ENCODE peak calls at places on chromosomes 13 and 19, in six cellular contexts. G is fibroblast of lung, J is PC-3, N is glutamatergic neuron, Q is foreskin fibroblast, M is left ventricle myocardium inferior. T is an unnamed sample.

GRCh38 chr19:3441986-3442329 is 38.4 kb downstream of the SMIM24 start:
- DNase-seq in G (no peak), J (no peak), N (no peak), Q (no peak), M (no peak), T (no peak)

GRCh38 chr13:46132109-46132508 is 27.3 kb upstream of the CPB2 start:
- DNase-seq in G (no peak), J (no peak), N (no peak), Q (no peak), M (no peak), T (no peak)

GRCh38 chr13:95677564-95678386 is 836 bp downstream of the DNAJC3 start:
- DNase-seq in G (peak), J (peak), N (no peak), Q (peak), M (no peak), T (no peak)

GRCh38 chr19:38213911-38214625 is 10.0 kb downstream of the DPF1 start:
- DNase-seq in G (peak), J (peak), N (no peak), Q (peak), M (no peak), T (no peak)

GRCh38 chr13:54433511-54434206 is 1405.0 kb downstream of the OLFM4 start:
- DNase-seq in G (no peak), J (no peak), N (no peak), Q (no peak), M (no peak), T (no peak)

GRCh38 chr19:18861235-18861634 is 29.5 kb downstream of the UPF1 start:
- DNase-seq in G (no peak), J (no peak), N (no peak), Q (no peak), M (no peak), T (no peak)

GRCh38 chr19:35090160-35090794 is 25.3 kb upstream of the FXYD3 start:
- DNase-seq in G (peak), J (peak), N (peak), Q (peak), M (no peak), T (peak)

GRCh38 chr13:113123226-113124150 is 889 bp downstream of the F10 start:
- DNase-seq in G (no peak), J (no peak), N (peak), Q (no peak), M (no peak), T (peak)

GRCh38 chr13:41032646-41033396 is 13.7 kb upstream of the ELF1 start:
- DNase-seq in G (no peak), J (no peak), N (no peak), Q (no peak), M (no peak), T (no peak)

GRCh38 chr13:41028051-41028450 is 8.9 kb upstream of the ELF1 start:
- DNase-seq in G (peak), J (no peak), N (no peak), Q (no peak), M (no peak), T (no peak)

GRCh38 chr13:41026806-41027205 is 7.7 kb upstream of the ELF1 start:
- DNase-seq in G (no peak), J (no peak), N (no peak), Q (no peak), M (no peak), T (no peak)

GRCh38 chr13:41025518-41025917 is 6.4 kb upstream of the ELF1 start:
- DNase-seq in G (no peak), J (no peak), N (no peak), Q (no peak), M (no peak), T (no peak)

GRCh38 chr13:41029629-41030028 is 10.5 kb upstream of the ELF1 start:
- DNase-seq in G (no peak), J (peak), N (no peak), Q (no peak), M (no peak), T (no peak)
- TF ChIP-seq CTCF in G (no peak), J (peak), N (no peak), Q (no peak), M (no peak), T (no peak)

GRCh38 chr19:45216677-45217076 is 28.5 kb downstream of the EXOC3L2 start:
- DNase-seq in G (peak), J (no peak), N (no peak), Q (no peak), M (no peak), T (no peak)

GRCh38 chr19:45217193-45217956 is 27.8 kb downstream of the EXOC3L2 start:
- DNase-seq in G (peak), J (no peak), N (no peak), Q (no peak), M (no peak), T (peak)

GRCh38 chr19:45213031-45213430 is 32.2 kb downstream of the EXOC3L2 start:
- DNase-seq in G (no peak), J (no peak), N (no peak), Q (no peak), M (no peak), T (no peak)

GRCh38 chr19:45217957-45218334 is 27.3 kb downstream of the EXOC3L2 start:
- DNase-seq in G (no peak), J (no peak), N (no peak), Q (no peak), M (no peak), T (no peak)

GRCh38 chr19:45215391-45216191 is 29.6 kb downstream of the EXOC3L2 start:
- DNase-seq in G (peak), J (peak), N (peak), Q (no peak), M (no peak), T (peak)
- TF ChIP-seq CTCF in G (no peak), J (no peak), N (no peak), Q (no peak), M (no peak), T (no peak)

GRCh38 chr13:52845334-52845761 is 3.1 kb downstream of the PCDH8 start:
- DNase-seq in G (no peak), J (no peak), N (peak), Q (no peak), M (no peak), T (peak)
- TF ChIP-seq CTCF in G (no peak), J (no peak), N (no peak), Q (no peak), M (no peak), T (no peak)

GRCh38 chr19:47284324-47284899 is 9.7 kb downstream of the INAFM1 start:
- DNase-seq in G (peak), J (peak), N (no peak), Q (peak), M (no peak), T (peak)
- TF ChIP-seq CTCF in G (peak), J (peak), N (peak), Q (peak), M (peak), T (peak)

GRCh38 chr13:59901191-59901590 is 262.5 kb downstream of the DIAPH3 start:
- DNase-seq in G (no peak), J (no peak), N (no peak), Q (no peak), M (no peak), T (no peak)

DNA sequence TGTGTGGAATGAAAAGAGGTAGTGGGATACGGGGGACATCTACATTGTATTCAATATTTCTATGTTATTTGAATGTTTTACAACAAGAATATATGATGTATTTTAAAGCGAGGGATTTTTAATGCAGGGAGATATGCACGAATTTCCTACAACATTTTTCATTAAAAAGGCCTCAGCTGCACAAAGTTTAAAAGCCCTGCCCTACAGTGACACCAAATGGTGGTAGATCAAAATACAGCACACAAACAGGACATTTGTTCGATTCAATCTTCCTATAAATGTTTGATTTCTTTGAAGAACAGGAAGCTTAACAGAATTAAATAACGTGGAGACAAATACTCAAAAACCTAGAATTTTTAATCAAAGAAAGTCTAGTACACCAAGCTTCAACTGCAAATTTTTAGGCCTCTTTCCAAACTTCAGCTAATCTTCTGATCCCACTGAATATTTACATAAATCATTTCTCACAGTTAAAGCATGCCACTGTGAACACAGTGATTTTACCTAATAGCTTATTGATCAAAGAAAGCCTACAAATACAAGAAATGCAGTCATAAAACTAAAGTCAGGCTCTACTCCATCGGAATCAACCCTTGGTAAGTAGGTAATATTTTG is 257.2 kb downstream of the DIAPH3 start:
- DNase-seq in G (peak), J (peak), N (no peak), Q (peak), M (no peak), T (no peak)
- TF ChIP-seq CTCF in G (peak), J (peak), N (peak), Q (peak), M (peak), T (peak)

DNA sequence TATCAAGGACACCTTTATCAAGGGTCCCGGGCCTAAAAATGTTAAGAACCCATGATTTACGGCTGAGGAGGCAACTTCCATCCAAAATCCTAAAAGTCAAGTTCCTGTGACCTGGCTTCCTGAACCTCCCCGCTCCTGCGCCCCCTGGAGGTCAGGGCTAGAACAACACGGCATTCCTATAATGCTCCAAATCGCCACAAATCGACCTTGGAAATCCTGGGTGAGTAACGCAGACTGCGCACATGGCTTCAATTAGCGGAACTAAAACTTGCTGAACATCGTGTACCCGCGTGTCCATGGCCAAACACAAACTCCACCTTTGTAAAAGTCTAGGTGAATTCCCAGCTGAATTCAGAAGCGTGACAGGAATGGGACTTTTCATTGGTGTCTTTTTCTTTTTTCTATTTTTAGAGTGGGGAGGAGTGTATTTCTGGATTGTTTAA is 4.3 kb upstream of the C5AR1 start:
- DNase-seq in G (peak), J (peak), N (peak), Q (peak), M (peak), T (peak)
- TF ChIP-seq CTCF in G (peak), J (peak), N (peak), Q (peak), M (peak), T (peak)

DNA sequence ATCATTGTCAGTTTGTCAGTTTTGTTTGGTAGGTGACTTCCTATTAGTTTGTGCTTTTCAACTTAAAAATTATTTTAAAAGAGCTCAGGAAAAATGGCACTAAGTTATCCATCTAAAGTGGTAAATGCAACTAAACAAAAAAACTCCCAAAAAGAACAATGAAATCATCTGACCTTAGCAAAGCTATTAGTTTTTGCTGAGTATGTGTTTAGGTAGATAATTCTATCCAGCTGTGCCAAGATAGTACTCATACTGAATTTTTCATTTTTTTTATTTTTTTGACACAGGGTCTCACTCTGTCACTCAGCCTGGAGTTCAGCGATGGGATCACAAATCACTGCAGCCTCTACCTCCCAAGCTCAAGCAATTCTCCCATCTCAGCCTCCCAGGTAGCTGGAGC is 645.3 kb downstream of the TBC1D4 start:
- DNase-seq in G (no peak), J (no peak), N (no peak), Q (no peak), M (no peak), T (no peak)
- TF ChIP-seq CTCF in G (no peak), J (no peak), N (no peak), Q (no peak), M (no peak), T (no peak)